ENCODE peak calls at places on chromosomes 16 and 17, in four cellular contexts. N, T, Z and H are unnamed samples.

GRCh38 chr17:6279659-6280058 is 155.3 kb downstream of the AIPL1 start:
- DNase-seq in N (no peak), T (peak; percentile 65), Z (no peak), H (no peak)

GRCh38 chr17:42279776-42280630 is 3.8 kb upstream of the STAT5B start:
- DNase-seq in N (no peak), T (no peak), Z (no peak), H (no peak)

GRCh38 chr16:4743217-4743897 is 9.0 kb downstream of the DNAAF8 start:
- DNase-seq in N (no peak), T (no peak), Z (no peak), H (no peak)

GRCh38 chr17:68381076-68381900 is 76.0 kb downstream of the WIPI1 start:
- DNase-seq in N (peak; percentile 83), T (no peak), Z (peak; percentile 97), H (peak; percentile 84)

GRCh38 chr16:66476328-66477027 is 49.4 kb downstream of the BEAN1 start:
- DNase-seq in N (peak; percentile 25), T (no peak), Z (no peak), H (no peak)

GRCh38 chr16:85759631-85760419 is 8.9 kb upstream of the C16orf74 start:
- DNase-seq in N (no peak), T (no peak), Z (no peak), H (no peak)

GRCh38 chr16:2983706-2984136 is 3.5 kb upstream of the PKMYT1 start:
- DNase-seq in N (peak; percentile 74), T (peak; percentile 91), Z (peak; percentile 72), H (peak; percentile 67)

GRCh38 chr17:33653389-33653788 is 360.3 kb upstream of the ASIC2 start:
- DNase-seq in N (no peak), T (peak; percentile 10), Z (no peak), H (peak; percentile 7)

GRCh38 chr16:55605756-55606155 is 39.3 kb downstream of the CAPNS2 start:
- DNase-seq in N (peak; percentile 23), T (no peak), Z (peak; percentile 72), H (no peak)

GRCh38 chr16:8257561-8257960 is 332.8 kb downstream of the TMEM114 start:
- DNase-seq in N (no peak), T (no peak), Z (no peak), H (no peak)

GRCh38 chr17:40695874-40696472 is 7.6 kb downstream of the KRT24 start:
- DNase-seq in N (no peak), T (no peak), Z (no peak), H (no peak)

GRCh38 chr17:2179615-2180295 is 123.8 kb downstream of the SMG6 start:
- DNase-seq in N (peak; percentile 99), T (no peak), Z (peak; percentile 97), H (peak; percentile 98)

GRCh38 chr16:23013484-23013883 is 135.8 kb downstream of the USP31 start:
- DNase-seq in N (no peak), T (peak; percentile 6), Z (no peak), H (peak; percentile 6)

GRCh38 chr17:34895388-34895787 is 65.9 kb downstream of the CCT6B start:
- DNase-seq in N (no peak), T (peak; percentile 32), Z (no peak), H (no peak)

GRCh38 chr17:13016881-13017622 is 775 bp downstream of the ELAC2 start:
- DNase-seq in N (no peak), T (no peak), Z (peak; percentile 21), H (peak; percentile 17)

GRCh38 chr17:31558748-31559646 is 167.5 kb downstream of the RAB11FIP4 start:
- DNase-seq in N (peak; percentile 84), T (peak; percentile 85), Z (peak; percentile 77), H (peak; percentile 79)

GRCh38 chr17:72116692-72117469 is 3.9 kb upstream of the SOX9 start:
- DNase-seq in N (peak; percentile 42), T (peak; percentile 48), Z (no peak), H (peak; percentile 34)

GRCh38 chr16:9297437-9298113 is 206.1 kb downstream of the HAPSTR1 start:
- DNase-seq in N (no peak), T (peak; percentile 61), Z (no peak), H (no peak)

GRCh38 chr17:29713626-29714025 is 90.9 kb upstream of the CORO6 start:
- DNase-seq in N (no peak), T (no peak), Z (no peak), H (no peak)

GRCh38 chr17:75228305-75228704 is 22.8 kb downstream of the NUP85 start:
- DNase-seq in N (peak; percentile 16), T (no peak), Z (no peak), H (peak; percentile 42)

GRCh38 chr17:49338883-49339282 is 23.2 kb downstream of the ZNF652 start:
- DNase-seq in N (no peak), T (peak; percentile 2), Z (no peak), H (no peak)

GRCh38 chr17:65531508-65532431 is 29.7 kb downstream of the AXIN2 start:
- DNase-seq in N (peak; percentile 96), T (peak; percentile 60), Z (peak; percentile 76), H (peak; percentile 91)

GRCh38 chr17:38728290-38728831 is 1.8 kb upstream of the CISD3 start:
- DNase-seq in N (no peak), T (no peak), Z (no peak), H (no peak)

GRCh38 chr17:65292430-65292829 is 155.3 kb downstream of the RGS9 start:
- DNase-seq in N (peak; percentile 19), T (no peak), Z (peak; percentile 13), H (peak; percentile 29)

GRCh38 chr17:53353919-53354351 is 468.8 kb upstream of the KIF2B start:
- DNase-seq in N (peak; percentile 1), T (no peak), Z (no peak), H (no peak)

GRCh38 chr16:4347765-4348509 is 3.2 kb downstream of the PAM16 start:
- DNase-seq in N (no peak), T (no peak), Z (no peak), H (no peak)

GRCh38 chr16:4297480-4297879 is 18.4 kb upstream of the GLIS2 start:
- DNase-seq in N (no peak), T (no peak), Z (no peak), H (no peak)

GRCh38 chr17:77423589-77424451 is 283.1 kb downstream of the SEC14L1 start:
- DNase-seq in N (peak; percentile 98), T (no peak), Z (peak; percentile 98), H (peak; percentile 98)

GRCh38 chr16:14284930-14285541 is 213.9 kb downstream of the MRTFB start:
- DNase-seq in N (peak; percentile 77), T (peak; percentile 86), Z (peak; percentile 67), H (peak; percentile 73)

GRCh38 chr16:23499801-23500200 is 10.5 kb downstream of the GGA2 start:
- DNase-seq in N (no peak), T (no peak), Z (no peak), H (no peak)

GRCh38 chr16:29321585-29321984 is 84.9 kb downstream of the NPIPB11 start:
- DNase-seq in N (no peak), T (peak; percentile 53), Z (no peak), H (no peak)

GRCh38 chr16:73037331-73037745 is 10.6 kb downstream of the ZFHX3 start:
- DNase-seq in N (no peak), T (no peak), Z (no peak), H (no peak)

DNA sequence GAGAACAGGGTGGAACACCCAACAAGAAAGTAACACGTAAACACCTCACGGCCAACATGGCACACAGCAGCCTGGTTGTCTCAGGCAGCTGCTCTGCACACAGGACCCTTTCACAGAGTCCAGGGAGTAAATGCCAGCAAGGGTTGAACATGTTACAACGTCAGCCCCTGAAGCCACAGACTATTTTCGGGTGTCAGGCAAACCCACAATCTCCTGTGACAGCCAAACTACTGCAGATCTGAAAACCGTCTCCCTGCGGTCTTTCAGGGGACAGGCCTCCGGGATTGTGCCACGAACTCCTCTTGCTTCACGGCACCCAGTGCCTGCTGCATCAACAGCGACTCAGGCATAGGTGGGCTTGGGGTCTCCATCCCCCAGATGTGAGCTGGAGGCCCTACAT is 127.7 kb downstream of the XYLT1 start:
- DNase-seq in N (no peak), T (no peak), Z (no peak), H (no peak)
- H3K4me3 ChIP-seq in N (no peak overlapping the region), T (no peak overlapping the region), Z (no peak overlapping the region), H (no peak overlapping the region)

GRCh38 chr16:58196898-58197313 is 1.0 kb downstream of the CSNK2A2 start:
- DNase-seq in N (peak; percentile 33), T (peak; percentile 19), Z (peak; percentile 29), H (peak; percentile 35)

GRCh38 chr16:58200398-58200797 is 2.5 kb upstream of the CSNK2A2 start:
- DNase-seq in N (no peak), T (no peak), Z (no peak), H (no peak)

GRCh38 chr16:58198022-58198683 is at the start of gene CSNK2A2:
- DNase-seq in N (peak; percentile 74), T (peak; percentile 83), Z (peak; percentile 71), H (peak; percentile 68)

GRCh38 chr16:58197314-58198012 is 443 bp downstream of the CSNK2A2 start:
- DNase-seq in N (no peak), T (peak; percentile 49), Z (no peak), H (no peak)

DNA sequence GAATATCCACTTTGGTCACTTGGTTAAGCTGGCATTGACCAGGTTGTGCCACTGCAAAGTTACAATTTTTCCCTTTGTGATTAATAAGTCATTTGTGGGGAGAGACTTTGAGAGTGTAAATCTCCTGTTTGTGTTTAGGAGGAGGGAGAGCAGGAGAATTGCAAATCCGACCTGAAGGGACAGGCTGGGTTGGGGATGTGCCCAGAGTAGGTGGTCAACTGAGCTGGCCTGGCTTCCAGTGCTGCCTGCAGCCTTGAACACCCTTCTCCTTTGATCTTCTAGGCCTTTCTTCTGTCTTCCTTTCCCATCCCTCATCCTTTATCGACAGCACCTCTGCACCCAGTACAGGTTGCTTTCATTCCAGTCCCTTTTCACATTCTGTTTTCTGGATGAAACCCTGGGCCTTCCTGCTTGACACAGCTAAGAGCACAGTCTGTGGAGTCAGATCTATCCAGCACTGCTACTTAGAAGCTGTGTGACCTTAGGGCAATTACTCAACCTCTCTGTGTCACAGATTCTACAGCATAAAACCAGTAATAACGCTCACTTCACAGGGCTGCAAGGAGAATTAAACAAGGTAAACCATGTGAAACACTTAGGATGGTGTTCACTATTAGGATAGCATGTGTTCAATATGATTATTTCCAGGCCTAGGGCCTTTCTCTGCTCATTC is 969 bp upstream of the CSNK2A2 start:
- DNase-seq in N (no peak), T (no peak), Z (no peak), H (no peak)
- H3K4me3 ChIP-seq in N (no peak overlapping the region), T (peak overlapping the region; percentile 63), Z (no peak overlapping the region), H (no peak overlapping the region)

GRCh38 chr17:17696075-17696474 is 14.8 kb downstream of the RAI1 start:
- DNase-seq in N (no peak), T (no peak), Z (no peak), H (no peak)
- H3K4me3 ChIP-seq in N (no peak overlapping the region), T (no peak overlapping the region), Z (no peak overlapping the region), H (no peak overlapping the region)

DNA sequence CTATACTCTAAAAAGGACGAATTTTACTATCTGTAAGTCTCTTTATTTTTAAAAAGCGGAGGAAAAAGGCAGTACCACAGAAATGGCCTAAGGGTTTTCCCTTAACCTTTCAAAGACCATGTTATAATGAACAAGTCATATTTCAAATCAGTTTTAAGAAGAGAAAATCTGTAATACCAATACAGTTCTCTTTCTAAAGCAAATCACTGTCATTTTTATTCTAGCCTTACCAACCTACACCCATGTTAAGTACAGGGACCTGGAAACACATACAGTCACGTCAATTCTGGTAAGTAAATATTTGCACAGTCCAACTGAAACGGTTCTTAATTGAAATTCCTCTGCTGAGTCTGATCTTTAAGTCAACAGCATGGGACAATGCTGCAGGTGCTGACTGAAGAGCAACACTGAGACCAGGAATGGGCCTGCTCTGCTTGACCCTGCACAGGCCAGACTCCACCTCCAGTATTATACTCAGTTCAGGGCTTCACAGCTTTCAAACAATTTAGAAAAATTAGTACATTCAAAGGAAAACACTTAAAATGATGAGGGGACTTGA is 20.2 kb downstream of the MBTPS1 start:
- DNase-seq in N (no peak), T (no peak), Z (no peak), H (no peak)
- H3K4me3 ChIP-seq in N (no peak overlapping the region), T (no peak overlapping the region), Z (no peak overlapping the region), H (no peak overlapping the region)